ENCODE peak calls at places on chromosomes 5 and 9, in eight cellular contexts. Q is retina; O is foreskin fibroblast; B is WTC11; A is stimulated activated CD4-positive, alpha-beta T cell treated with anti-CD3 and anti-CD28 coated beads, Interleukin-4, amount 100 ng/mL, for 24 hours; S is psoas muscle; U is effector memory CD8-positive, alpha-beta T cell; X is left cardiac atrium. V is an unnamed sample.

GRCh38 chr9:97804059-97804365 is 49.0 kb upstream of the FOXE1 start:
- DNase-seq in Q (no peak), O (no peak), B (no peak), A (no peak), S (no peak), U (no peak), X (no peak), V (no peak)

GRCh38 chr9:242461-243080 is 27.9 kb downstream of the DOCK8 start:
- DNase-seq in Q (no peak), O (no peak), B (no peak), A (no peak), S (no peak), U (no peak), X (no peak), V (no peak)

GRCh38 chr5:123700624-123701023 is 188.6 kb downstream of the CSNK1G3 start:
- DNase-seq in Q (no peak), O (peak), B (no peak), A (no peak), S (no peak), U (no peak), X (peak), V (no peak)

GRCh38 chr5:160931283-160931682 is 79.3 kb upstream of the ATP10B start:
- DNase-seq in Q (no peak), O (no peak), B (no peak), A (no peak), S (no peak), U (no peak), X (no peak), V (no peak)

GRCh38 chr9:4804531-4805016 is 11.8 kb downstream of the RCL1 start:
- DNase-seq in Q (no peak), O (no peak), B (no peak), A (no peak), S (peak), U (no peak), X (no peak), V (no peak)

GRCh38 chr9:71941060-71941568 is 29.7 kb downstream of the C9orf85 start:
- DNase-seq in Q (no peak), O (peak), B (no peak), A (no peak), S (no peak), U (no peak), X (no peak), V (no peak)

GRCh38 chr5:59618644-59619043 is 274.9 kb downstream of the PDE4D start:
- DNase-seq in Q (no peak), O (no peak), B (no peak), A (no peak), S (no peak), U (no peak), X (no peak), V (no peak)

GRCh38 chr5:75071100-75071499 is 18.7 kb upstream of the GCNT4 start:
- DNase-seq in Q (no peak), O (no peak), B (no peak), A (no peak), S (no peak), U (no peak), X (no peak), V (no peak)

GRCh38 chr5:108637110-108637509 is 110.6 kb upstream of the FER start:
- DNase-seq in Q (no peak), O (peak), B (no peak), A (no peak), S (no peak), U (no peak), X (no peak), V (no peak)

GRCh38 chr5:133389066-133389590 is 223.2 kb downstream of the FSTL4 start:
- DNase-seq in Q (no peak), O (no peak), B (no peak), A (no peak), S (no peak), U (no peak), X (no peak), V (no peak)

GRCh38 chr5:420632-421286 is 22.2 kb upstream of the EXOC3 start:
- DNase-seq in Q (no peak), O (no peak), B (peak), A (no peak), S (no peak), U (no peak), X (peak), V (no peak)

GRCh38 chr5:1494780-1495524 is 28.8 kb downstream of the LPCAT1 start:
- DNase-seq in Q (no peak), O (no peak), B (no peak), A (no peak), S (no peak), U (no peak), X (no peak), V (no peak)

GRCh38 chr5:55407059-55407684 is 99.4 kb downstream of the MTREX start:
- DNase-seq in Q (no peak), O (peak), B (no peak), A (peak), S (no peak), U (no peak), X (no peak), V (no peak)

GRCh38 chr5:157576678-157577077 is 1.1 kb upstream of the ADAM19 start:
- DNase-seq in Q (no peak), O (no peak), B (no peak), A (no peak), S (no peak), U (no peak), X (no peak), V (no peak)

GRCh38 chr9:99336005-99336404 is 113.9 kb downstream of the SEC61B start:
- DNase-seq in Q (no peak), O (no peak), B (no peak), A (no peak), S (no peak), U (no peak), X (no peak), V (no peak)

GRCh38 chr9:98321269-98321668 is 65.8 kb upstream of the TBC1D2 start:
- DNase-seq in Q (no peak), O (no peak), B (no peak), A (no peak), S (no peak), U (no peak), X (no peak), V (no peak)

GRCh38 chr9:38084556-38084880 is 15.5 kb upstream of the SHB start:
- DNase-seq in Q (no peak), O (no peak), B (no peak), A (no peak), S (no peak), U (no peak), X (no peak), V (no peak)

GRCh38 chr5:173333900-173334685 is 5.9 kb upstream of the STC2 start:
- DNase-seq in Q (no peak), O (peak), B (no peak), A (no peak), S (no peak), U (no peak), X (no peak), V (no peak)

GRCh38 chr9:136244116-136244775 is 1.4 kb downstream of the QSOX2 start:
- DNase-seq in Q (no peak), O (peak), B (no peak), A (peak), S (no peak), U (no peak), X (no peak), V (no peak)

GRCh38 chr9:93111371-93112115 is 15.5 kb downstream of the CARD19 start:
- DNase-seq in Q (no peak), O (no peak), B (no peak), A (no peak), S (peak), U (no peak), X (peak), V (peak)

V was measured in glutamatergic neuron.